ENCODE peak calls at places on chromosomes 4 and X, in ten cellular contexts. P is A549; X is stomach; T is KG1; I is NCI-H1436; O is activated naive CD4-positive, alpha-beta T cell treated with anti-CD3 and anti-CD28 coated beads, Interleukin-2, amount 50 U/mL, for 72 hours; M is GM12878; S is omental fat pad; H is CD4-positive, CD25-positive, alpha-beta regulatory T cell; Y is fibroblast of the conjunctiva. W is an unnamed sample.

GRCh38 chr4:157246959-157247358 is 26.4 kb downstream of the GRIA2 start:
- DNase-seq in P (no peak), X (no peak), T (no peak), I (no peak), O (no peak), M (no peak), S (no peak), H (no peak), Y (no peak), W (no peak)

GRCh38 chr4:94410678-94411206 is 41.0 kb upstream of the PDLIM5 start:
- DNase-seq in P (peak; percentile 95), X (no peak), T (no peak), I (no peak), O (no peak), M (no peak), S (peak; percentile 26), H (no peak), Y (peak; percentile 51), W (no peak)

GRCh38 chrX:38577738-38578137 is 16.4 kb downstream of the TSPAN7 start:
- DNase-seq in P (no peak), X (no peak), T (no peak), I (no peak), O (no peak), M (no peak), S (no peak), H (no peak), Y (no peak), W (no peak)

GRCh38 chr4:57071340-57071739 is 38.8 kb downstream of the IGFBP7 start:
- DNase-seq in P (no peak), X (no peak), T (no peak), I (no peak), O (no peak), M (no peak), S (no peak), H (no peak), Y (no peak), W (no peak)

GRCh38 chrX:21276736-21277433 is 97.3 kb upstream of the CNKSR2 start:
- DNase-seq in P (no peak), X (no peak), T (no peak), I (no peak), O (no peak), M (no peak), S (no peak), H (no peak), Y (no peak), W (no peak)

GRCh38 chr4:24126776-24127175 is 236.9 kb upstream of the PPARGC1A start:
- DNase-seq in P (no peak), X (no peak), T (no peak), I (no peak), O (no peak), M (no peak), S (no peak), H (no peak), Y (no peak), W (no peak)

GRCh38 chr4:80058740-80059139 is 14.3 kb downstream of the ANTXR2 start:
- DNase-seq in P (no peak), X (no peak), T (peak; percentile 78), I (no peak), O (no peak), M (peak; percentile 89), S (no peak), H (peak; percentile 84), Y (no peak), W (peak; percentile 94)

GRCh38 chr4:152748619-152749018 is 30.9 kb downstream of the TIGD4 start:
- DNase-seq in P (no peak), X (no peak), T (no peak), I (no peak), O (no peak), M (no peak), S (no peak), H (no peak), Y (no peak), W (no peak)

GRCh38 chr4:98447648-98448047 is 186.5 kb downstream of the RAP1GDS1 start:
- DNase-seq in P (no peak), X (no peak), T (no peak), I (no peak), O (no peak), M (no peak), S (no peak), H (peak; percentile 17), Y (no peak), W (no peak)

GRCh38 chr4:106982711-106983211 is 53.4 kb downstream of the DKK2 start:
- DNase-seq in P (no peak), X (no peak), T (no peak), I (no peak), O (no peak), M (no peak), S (no peak), H (no peak), Y (no peak), W (no peak)

GRCh38 chrX:135086197-135086854 is 34.0 kb downstream of the ETDB start:
- DNase-seq in P (peak; percentile 66), X (peak; percentile 31), T (no peak), I (peak; percentile 79), O (peak; percentile 40), M (peak; percentile 15), S (no peak), H (peak; percentile 81), Y (peak; percentile 39), W (no peak)

GRCh38 chr4:93814141-93814540 is 14.4 kb upstream of the ATOH1 start:
- DNase-seq in P (no peak), X (no peak), T (no peak), I (no peak), O (no peak), M (no peak), S (no peak), H (no peak), Y (no peak), W (no peak)

GRCh38 chrX:54530358-54530900 is 410 bp downstream of the GNL3L start:
- DNase-seq in P (no peak), X (no peak), T (no peak), I (no peak), O (no peak), M (peak; percentile 1), S (no peak), H (peak; percentile 24), Y (no peak), W (no peak)

W was measured in SIG-M5.